ENCODE peak calls at places on chromosomes 7 and 10, in nine cellular contexts. One of them, this sample, is unnamed.
A peak's percentile ranks its signal among the peaks of the same experiment; 100 is the strongest.

GRCh38 chr10:35070521-35070920 is 19.6 kb downstream of the CUL2 start:
- DNase-seq in body of pancreas: no peak
- DNase-seq in breast epithelium: no peak
- DNase-seq in ovary: no peak
- DNase-seq in spleen: no peak
- DNase-seq in heart left ventricle: no peak
- DNase-seq in prostate gland: no peak
- DNase-seq in endothelial cell of umbilical vein: no peak
- DNase-seq in HCT116: no peak
- DNase-seq in this sample: no peak

GRCh38 chr7:6158424-6159096 is 113.9 kb downstream of the CYTH3 start:
- DNase-seq in breast epithelium: no peak
- DNase-seq in heart left ventricle: no peak
- DNase-seq in endothelial cell of umbilical vein: no peak
- DNase-seq in spleen: no peak
- DNase-seq in HCT116: no peak
- DNase-seq in body of pancreas: no peak
- DNase-seq in ovary: no peak
- DNase-seq in prostate gland: no peak
- DNase-seq in this sample: no peak

GRCh38 chr7:69800495-69800894 is 202.2 kb downstream of the AUTS2 start:
- DNase-seq in breast epithelium: no peak
- DNase-seq in ovary: peak; percentile 10
- DNase-seq in spleen: no peak
- DNase-seq in HCT116: no peak
- DNase-seq in heart left ventricle: no peak
- DNase-seq in endothelial cell of umbilical vein: no peak
- DNase-seq in body of pancreas: peak; percentile 45
- DNase-seq in prostate gland: no peak
- DNase-seq in this sample: peak; percentile 82

GRCh38 chr7:82700739-82701138 is 257.2 kb upstream of the CACNA2D1 start:
- DNase-seq in heart left ventricle: no peak
- DNase-seq in spleen: no peak
- DNase-seq in endothelial cell of umbilical vein: no peak
- DNase-seq in breast epithelium: no peak
- DNase-seq in HCT116: no peak
- DNase-seq in ovary: no peak
- DNase-seq in body of pancreas: no peak
- DNase-seq in prostate gland: no peak
- DNase-seq in this sample: no peak

GRCh38 chr7:116354171-116354545 is 143.8 kb downstream of the TES start:
- DNase-seq in body of pancreas: peak; percentile 59
- DNase-seq in heart left ventricle: peak; percentile 81
- DNase-seq in HCT116: no peak
- DNase-seq in prostate gland: no peak
- DNase-seq in breast epithelium: no peak
- DNase-seq in ovary: peak; percentile 48
- DNase-seq in spleen: no peak
- DNase-seq in endothelial cell of umbilical vein: no peak
- DNase-seq in this sample: peak; percentile 27

GRCh38 chr7:146486519-146486918 is 369.9 kb downstream of the CNTNAP2 start:
- DNase-seq in body of pancreas: no peak
- DNase-seq in HCT116: no peak
- DNase-seq in heart left ventricle: no peak
- DNase-seq in breast epithelium: no peak
- DNase-seq in ovary: no peak
- DNase-seq in spleen: no peak
- DNase-seq in endothelial cell of umbilical vein: no peak
- DNase-seq in prostate gland: no peak
- DNase-seq in this sample: no peak

GRCh38 chr7:116525298-116525912 is 569 bp downstream of the CAV1 start:
- DNase-seq in body of pancreas: no peak
- DNase-seq in ovary: peak; percentile 53
- DNase-seq in spleen: peak; percentile 83
- DNase-seq in prostate gland: peak; percentile 20
- DNase-seq in HCT116: no peak
- DNase-seq in heart left ventricle: peak; percentile 58
- DNase-seq in endothelial cell of umbilical vein: peak; percentile 35
- DNase-seq in breast epithelium: peak; percentile 51
- DNase-seq in this sample: peak; percentile 20

GRCh38 chr10:69439350-69439739 is 11.9 kb upstream of the TSPAN15 start:
- DNase-seq in spleen: peak; percentile 75
- DNase-seq in breast epithelium: peak; percentile 73
- DNase-seq in ovary: no peak
- DNase-seq in HCT116: no peak
- DNase-seq in body of pancreas: peak; percentile 57
- DNase-seq in endothelial cell of umbilical vein: no peak
- DNase-seq in prostate gland: peak; percentile 31
- DNase-seq in heart left ventricle: no peak
- DNase-seq in this sample: peak; percentile 59

GRCh38 chr7:110386914-110387313 is 704.0 kb upstream of the LRRN3 start:
- DNase-seq in endothelial cell of umbilical vein: no peak
- DNase-seq in spleen: no peak
- DNase-seq in HCT116: peak; percentile 84
- DNase-seq in body of pancreas: no peak
- DNase-seq in heart left ventricle: no peak
- DNase-seq in ovary: no peak
- DNase-seq in breast epithelium: no peak
- DNase-seq in prostate gland: no peak
- DNase-seq in this sample: no peak

GRCh38 chr7:107836237-107837144 is 33.5 kb upstream of the SLC26A3 start:
- DNase-seq in breast epithelium: no peak
- DNase-seq in ovary: no peak
- DNase-seq in spleen: no peak
- DNase-seq in body of pancreas: peak; percentile 13
- DNase-seq in heart left ventricle: no peak
- DNase-seq in endothelial cell of umbilical vein: peak; percentile 94
- DNase-seq in HCT116: peak; percentile 31
- DNase-seq in prostate gland: no peak
- DNase-seq in this sample: peak; percentile 49

GRCh38 chr10:43026039-43026973 is 50.6 kb upstream of the RET start:
- DNase-seq in body of pancreas: no peak
- DNase-seq in heart left ventricle: no peak
- DNase-seq in HCT116: no peak
- DNase-seq in ovary: no peak
- DNase-seq in endothelial cell of umbilical vein: no peak
- DNase-seq in prostate gland: peak; percentile 56
- DNase-seq in breast epithelium: peak; percentile 72
- DNase-seq in spleen: peak; percentile 59
- DNase-seq in this sample: no peak

GRCh38 chr7:151550601-151551286 is 31.0 kb upstream of the RHEB start:
- DNase-seq in body of pancreas: peak; percentile 66
- DNase-seq in breast epithelium: no peak
- DNase-seq in ovary: no peak
- DNase-seq in HCT116: no peak
- DNase-seq in heart left ventricle: no peak
- DNase-seq in prostate gland: no peak
- DNase-seq in endothelial cell of umbilical vein: peak; percentile 62
- DNase-seq in spleen: no peak
- DNase-seq in this sample: no peak

GRCh38 chr10:33216661-33217427 is 117.6 kb downstream of the NRP1 start:
- DNase-seq in breast epithelium: no peak
- DNase-seq in spleen: no peak
- DNase-seq in HCT116: no peak
- DNase-seq in endothelial cell of umbilical vein: peak; percentile 60
- DNase-seq in body of pancreas: no peak
- DNase-seq in prostate gland: no peak
- DNase-seq in heart left ventricle: no peak
- DNase-seq in ovary: no peak
- DNase-seq in this sample: no peak

GRCh38 chr10:3127921-3128320 is 44.7 kb downstream of the PITRM1 start:
- DNase-seq in prostate gland: no peak
- DNase-seq in HCT116: no peak
- DNase-seq in breast epithelium: no peak
- DNase-seq in body of pancreas: no peak
- DNase-seq in ovary: no peak
- DNase-seq in heart left ventricle: no peak
- DNase-seq in endothelial cell of umbilical vein: no peak
- DNase-seq in spleen: no peak
- DNase-seq in this sample: no peak

GRCh38 chr10:23558361-23558799 is 119.5 kb downstream of the OTUD1 start:
- DNase-seq in heart left ventricle: no peak
- DNase-seq in spleen: no peak
- DNase-seq in breast epithelium: no peak
- DNase-seq in body of pancreas: peak; percentile 62
- DNase-seq in endothelial cell of umbilical vein: no peak
- DNase-seq in ovary: no peak
- DNase-seq in prostate gland: no peak
- DNase-seq in HCT116: no peak
- DNase-seq in this sample: peak; percentile 13

GRCh38 chr7:27933691-27934565 is 194.0 kb downstream of the TAX1BP1 start:
- DNase-seq in ovary: no peak
- DNase-seq in endothelial cell of umbilical vein: peak; percentile 19
- DNase-seq in breast epithelium: no peak
- DNase-seq in prostate gland: no peak
- DNase-seq in HCT116: no peak
- DNase-seq in spleen: no peak
- DNase-seq in heart left ventricle: no peak
- DNase-seq in body of pancreas: no peak
- DNase-seq in this sample: no peak
- TF ChIP-seq CTCF in ovary: no peak
- TF ChIP-seq CTCF in endothelial cell of umbilical vein: peak; percentile 13
- TF ChIP-seq CTCF in breast epithelium: no peak
- TF ChIP-seq CTCF in prostate gland: peak; percentile 29
- TF ChIP-seq CTCF in HCT116: peak; percentile 48
- TF ChIP-seq CTCF in spleen: no peak
- TF ChIP-seq CTCF in heart left ventricle: peak; percentile 29
- TF ChIP-seq CTCF in body of pancreas: no peak
- TF ChIP-seq CTCF in this sample: peak; percentile 35

GRCh38 chr7:2660359-2661095 is 27.5 kb upstream of the AMZ1 start:
- DNase-seq in breast epithelium: no peak
- DNase-seq in spleen: peak; percentile 63
- DNase-seq in heart left ventricle: no peak
- DNase-seq in prostate gland: no peak
- DNase-seq in ovary: no peak
- DNase-seq in endothelial cell of umbilical vein: no peak
- DNase-seq in HCT116: no peak
- DNase-seq in body of pancreas: no peak
- DNase-seq in this sample: no peak
- H3K36me3 ChIP-seq in breast epithelium: no peaks in the 10 kb centered on the region
- H3K36me3 ChIP-seq in spleen: peaks cover 81% of the 10 kb centered on the region
- H3K36me3 ChIP-seq in heart left ventricle: no peaks in the 10 kb centered on the region
- H3K36me3 ChIP-seq in prostate gland: no peaks in the 10 kb centered on the region
- H3K36me3 ChIP-seq in ovary: no peaks in the 10 kb centered on the region
- H3K36me3 ChIP-seq in endothelial cell of umbilical vein: peaks cover 41% of the 10 kb centered on the region
- H3K36me3 ChIP-seq in HCT116: no peaks in the 10 kb centered on the region
- H3K36me3 ChIP-seq in body of pancreas: no peaks in the 10 kb centered on the region
- H3K36me3 ChIP-seq in this sample: peaks cover 38% of the 10 kb centered on the region

GRCh38 chr7:101857358-101857794 is 40.0 kb downstream of the CUX1 start:
- DNase-seq in spleen: no peak
- DNase-seq in ovary: no peak
- DNase-seq in body of pancreas: no peak
- DNase-seq in breast epithelium: no peak
- DNase-seq in heart left ventricle: no peak
- DNase-seq in endothelial cell of umbilical vein: no peak
- DNase-seq in HCT116: no peak
- DNase-seq in prostate gland: no peak
- DNase-seq in this sample: no peak

GRCh38 chr7:101858437-101859385 is 41.3 kb downstream of the CUX1 start:
- DNase-seq in spleen: no peak
- DNase-seq in heart left ventricle: no peak
- DNase-seq in breast epithelium: no peak
- DNase-seq in body of pancreas: peak; percentile 56
- DNase-seq in prostate gland: no peak
- DNase-seq in endothelial cell of umbilical vein: no peak
- DNase-seq in HCT116: no peak
- DNase-seq in ovary: no peak
- DNase-seq in this sample: peak; percentile 24

GRCh38 chr7:101859411-101860106 is 42.1 kb downstream of the CUX1 start:
- DNase-seq in endothelial cell of umbilical vein: peak; percentile 72
- DNase-seq in prostate gland: no peak
- DNase-seq in HCT116: no peak
- DNase-seq in ovary: no peak
- DNase-seq in heart left ventricle: no peak
- DNase-seq in spleen: no peak
- DNase-seq in breast epithelium: no peak
- DNase-seq in body of pancreas: no peak
- DNase-seq in this sample: no peak

GRCh38 chr7:101854084-101854865 is 36.8 kb downstream of the CUX1 start:
- DNase-seq in endothelial cell of umbilical vein: no peak
- DNase-seq in ovary: no peak
- DNase-seq in HCT116: no peak
- DNase-seq in body of pancreas: no peak
- DNase-seq in heart left ventricle: no peak
- DNase-seq in spleen: no peak
- DNase-seq in prostate gland: no peak
- DNase-seq in breast epithelium: no peak
- DNase-seq in this sample: no peak

DNA sequence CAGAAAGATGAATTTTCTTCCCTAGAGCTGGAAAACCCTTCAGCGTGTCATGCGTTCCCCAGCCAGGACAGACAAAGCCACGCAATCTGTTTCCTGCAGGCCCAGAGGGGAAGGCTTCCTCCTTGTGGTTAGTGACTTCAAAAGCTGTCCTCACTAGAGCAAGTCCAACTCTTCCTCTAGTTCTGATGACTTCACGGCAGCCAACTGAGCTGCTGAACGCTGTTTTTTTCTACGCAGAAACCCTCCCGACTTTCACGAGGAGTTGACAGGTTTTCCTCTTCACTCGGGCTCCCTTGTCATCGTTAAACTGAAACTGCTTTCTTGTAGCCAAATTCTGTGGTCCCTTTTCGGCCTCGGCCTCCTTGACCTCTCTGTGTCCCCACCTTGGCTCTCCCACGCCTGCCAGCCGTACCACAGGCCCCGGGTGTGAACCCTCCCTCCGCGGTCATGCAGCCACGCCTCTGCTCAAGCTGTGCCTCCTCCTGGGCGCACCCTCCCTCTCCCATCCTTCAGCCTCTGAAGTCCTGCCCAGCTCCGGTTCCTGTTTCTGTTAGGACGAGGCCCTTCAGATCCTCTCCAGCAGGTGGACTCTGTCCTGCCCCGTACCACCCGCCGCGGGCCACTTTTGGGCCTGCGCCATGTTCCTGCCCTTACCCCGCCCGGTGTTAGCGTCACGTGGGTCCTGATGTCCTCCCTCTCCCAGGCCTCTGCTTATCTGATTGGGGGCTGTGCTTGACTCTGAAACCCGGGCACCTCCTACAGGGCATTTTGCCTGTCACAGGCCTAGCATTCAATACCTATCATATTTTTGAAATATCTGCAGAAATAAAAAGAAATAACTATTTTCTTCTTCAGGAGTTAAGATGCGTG is 39.3 kb downstream of the CUX1 start:
- DNase-seq in HCT116: peak; percentile 97
- DNase-seq in spleen: peak; percentile 98
- DNase-seq in endothelial cell of umbilical vein: peak; percentile 86
- DNase-seq in heart left ventricle: peak; percentile 94
- DNase-seq in body of pancreas: peak; percentile 90
- DNase-seq in breast epithelium: peak; percentile 92
- DNase-seq in ovary: peak; percentile 75
- DNase-seq in prostate gland: peak; percentile 91
- DNase-seq in this sample: peak; percentile 85
- TF ChIP-seq POLR2A in HCT116: no peak
- TF ChIP-seq POLR2A in spleen: no peak
- TF ChIP-seq POLR2A in endothelial cell of umbilical vein: peak; percentile 40
- TF ChIP-seq POLR2A in heart left ventricle: no peak
- TF ChIP-seq POLR2A in body of pancreas: no peak
- TF ChIP-seq POLR2A in breast epithelium: no peak
- TF ChIP-seq POLR2A in ovary: no peak
- TF ChIP-seq POLR2A in prostate gland: no peak
- TF ChIP-seq POLR2A in this sample: no peak

GRCh38 chr7:121351682-121352081 is 22.9 kb downstream of the WNT16 start:
- DNase-seq in prostate gland: no peak
- DNase-seq in heart left ventricle: no peak
- DNase-seq in breast epithelium: no peak
- DNase-seq in endothelial cell of umbilical vein: no peak
- DNase-seq in body of pancreas: no peak
- DNase-seq in ovary: no peak
- DNase-seq in spleen: no peak
- DNase-seq in HCT116: no peak
- DNase-seq in this sample: no peak
- TF ChIP-seq CTCF in prostate gland: no peak
- TF ChIP-seq CTCF in heart left ventricle: peak; percentile 15
- TF ChIP-seq CTCF in breast epithelium: no peak
- TF ChIP-seq CTCF in endothelial cell of umbilical vein: no peak
- TF ChIP-seq CTCF in body of pancreas: no peak
- TF ChIP-seq CTCF in ovary: no peak
- TF ChIP-seq CTCF in spleen: no peak
- TF ChIP-seq CTCF in HCT116: peak; percentile 32
- TF ChIP-seq CTCF in this sample: no peak

This sample was measured in adrenal gland.